ENCODE peak calls at places on chromosomes 6 and 20, in ten cellular contexts. F is activated T-helper 9 cell treated with anti-CD3 and anti-CD28 coated beads, Interleukin-2, amount 50 U/mL, for 16 hours; E is fibroblast of the conjunctiva; Z is left colon; S is RPMI7951; A is pancreas; G is NCI-H1436; U is Peyer's patch; K is MG63; X is caudate nucleus. T is an unnamed sample.

GRCh38 chr6:118488631-118489030 is 59.5 kb upstream of the PLN start:
- DNase-seq in F (no peak), G (no peak), Z (no peak), S (no peak), K (no peak), U (no peak), E (no peak), X (no peak), A (no peak), T (no peak)

GRCh38 chr20:47568019-47568418 is 66.3 kb downstream of the NCOA3 start:
- DNase-seq in U (no peak), F (no peak), X (no peak), K (peak; percentile 91), Z (no peak), E (no peak), S (peak; percentile 91), G (no peak), A (no peak), T (peak; percentile 68)

GRCh38 chr6:2434116-2434515 is 188.7 kb upstream of the GMDS start:
- DNase-seq in F (no peak), U (no peak), K (no peak), X (no peak), Z (no peak), E (no peak), G (no peak), S (no peak), A (no peak), T (no peak)

GRCh38 chr6:152146385-152146784 is 338.9 kb downstream of the ESR1 start:
- DNase-seq in F (no peak), Z (no peak), X (no peak), K (peak; percentile 52), A (no peak), E (no peak), S (peak; percentile 79), U (no peak), G (no peak), T (no peak)

GRCh38 chr20:8094415-8094818 is 37.6 kb upstream of the PLCB1 start:
- DNase-seq in G (no peak), A (peak; percentile 56), F (no peak), X (no peak), Z (peak; percentile 42), U (no peak), K (peak; percentile 69), E (peak; percentile 90), S (no peak), T (peak; percentile 73)

GRCh38 chr6:46296586-46296985 is 125.8 kb upstream of the ENPP5 start:
- DNase-seq in Z (no peak), K (no peak), F (no peak), E (no peak), X (no peak), U (no peak), A (no peak), S (no peak), G (no peak), T (no peak)

GRCh38 chr20:9838378-9839295 is at the start of gene PAK5:
- DNase-seq in E (no peak), X (peak; percentile 59), U (peak; percentile 55), Z (peak; percentile 8), S (peak; percentile 26), F (no peak), A (peak; percentile 86), K (peak; percentile 71), G (peak; percentile 94), T (peak; percentile 55)

GRCh38 chr6:25606151-25606550 is 45.9 kb upstream of the SCGN start:
- DNase-seq in F (no peak), X (no peak), U (no peak), Z (no peak), G (no peak), K (no peak), A (no peak), E (no peak), S (no peak), T (no peak)

GRCh38 chr6:84763397-84764331 is 734 bp downstream of the TBX18 start:
- DNase-seq in E (peak; percentile 73), X (no peak), S (peak; percentile 87), U (no peak), Z (no peak), G (no peak), K (peak; percentile 88), F (no peak), A (no peak), T (peak; percentile 89)

T was measured in lung microvascular endothelial cell.